ENCODE peak calls at places on chromosomes 16 and 17, in six cellular contexts. W, Q, Y, F, A and T are unnamed samples.

GRCh38 chr17:32523827-32524552 is 37.2 kb downstream of the CDK5R1 start:
- DNase-seq in W (no peak), Q (no peak), Y (no peak), F (no peak), A (no peak), T (no peak)

GRCh38 chr16:11668590-11669379 is 530 bp downstream of the SNN start:
- DNase-seq in W (peak; percentile 48), Q (no peak), Y (no peak), F (no peak), A (no peak), T (no peak)

GRCh38 chr16:30006659-30007377 is 4.0 kb downstream of the DOC2A start:
- DNase-seq in W (no peak), Q (no peak), Y (no peak), F (no peak), A (no peak), T (no peak)

GRCh38 chr17:34382586-34383224 is 19.7 kb upstream of the CCL1 start:
- DNase-seq in W (peak; percentile 25), Q (no peak), Y (no peak), F (no peak), A (no peak), T (no peak)

GRCh38 chr16:19330801-19331484 is 45.4 kb downstream of the CLEC19A start:
- DNase-seq in W (no peak), Q (no peak), Y (no peak), F (no peak), A (peak; percentile 55), T (no peak)

GRCh38 chr17:8151641-8152111 is 528 bp downstream of the PER1 start:
- DNase-seq in W (peak; percentile 92), Q (no peak), Y (no peak), F (no peak), A (no peak), T (peak; percentile 94)

GRCh38 chr17:1942066-1942365 is 83.1 kb downstream of the RTN4RL1 start:
- DNase-seq in W (no peak), Q (no peak), Y (no peak), F (no peak), A (no peak), T (no peak)

GRCh38 chr16:80670170-80670865 is 129.5 kb downstream of the DYNLRB2 start:
- DNase-seq in W (no peak), Q (no peak), Y (no peak), F (no peak), A (no peak), T (no peak)

GRCh38 chr16:89093602-89094251 is at the start of gene ACSF3:
- DNase-seq in W (peak; percentile 75), Q (peak; percentile 58), Y (peak; percentile 31), F (peak; percentile 20), A (peak; percentile 69), T (peak; percentile 61)

GRCh38 chr17:28369684-28370034 is 448 bp downstream of the VTN start:
- DNase-seq in W (peak; percentile 25), Q (no peak), Y (no peak), F (no peak), A (no peak), T (no peak)

GRCh38 chr17:27977751-27978688 is 64.5 kb upstream of the NLK start:
- DNase-seq in W (no peak), Q (no peak), Y (no peak), F (no peak), A (peak; percentile 12), T (no peak)